ENCODE peak calls at places on chromosomes 12 and 14, in five cellular contexts. One of them, this sample, is unnamed. For H3K9me3, the result is how much of the 10 kb centered on the place peaks cover.

GRCh38 chr12:103012884-103013283 is 55.4 kb downstream of the ASCL1 start:
- DNase-seq in GM23248: no peak
- DNase-seq in SK-N-MC: no peak
- DNase-seq in left ventricle myocardium inferior: no peak
- DNase-seq in transverse colon: no peak
- DNase-seq in this sample: no peak

GRCh38 chr14:99698642-99699041 is 14.5 kb downstream of the CYP46A1 start:
- DNase-seq in GM23248: no peak
- DNase-seq in SK-N-MC: no peak
- DNase-seq in left ventricle myocardium inferior: no peak
- DNase-seq in transverse colon: no peak
- DNase-seq in this sample: no peak

GRCh38 chr12:116969615-116970575 is 59.1 kb downstream of the FBXW8 start:
- DNase-seq in GM23248: peak
- DNase-seq in SK-N-MC: no peak
- DNase-seq in left ventricle myocardium inferior: peak
- DNase-seq in transverse colon: no peak
- DNase-seq in this sample: peak

GRCh38 chr12:120460157-120460556 is 9.4 kb downstream of the SRSF9 start:
- DNase-seq in GM23248: no peak
- DNase-seq in SK-N-MC: no peak
- DNase-seq in left ventricle myocardium inferior: no peak
- DNase-seq in transverse colon: no peak
- DNase-seq in this sample: no peak

GRCh38 chr12:74129702-74130101 is 407.9 kb upstream of the ATXN7L3B start:
- DNase-seq in GM23248: no peak
- DNase-seq in SK-N-MC: no peak
- DNase-seq in left ventricle myocardium inferior: no peak
- DNase-seq in transverse colon: no peak
- DNase-seq in this sample: no peak

GRCh38 chr12:96514328-96514727 is 25.0 kb downstream of the CFAP54 start:
- DNase-seq in GM23248: peak
- DNase-seq in SK-N-MC: no peak
- DNase-seq in left ventricle myocardium inferior: no peak
- DNase-seq in transverse colon: no peak
- DNase-seq in this sample: no peak

GRCh38 chr12:6540181-6540877 is 6.0 kb downstream of the GAPDH start:
- DNase-seq in GM23248: peak
- DNase-seq in SK-N-MC: no peak
- DNase-seq in left ventricle myocardium inferior: peak
- DNase-seq in transverse colon: peak
- DNase-seq in this sample: peak

GRCh38 chr14:94042433-94043091 is 16.4 kb downstream of the OTUB2 start:
- DNase-seq in GM23248: peak
- DNase-seq in SK-N-MC: no peak
- DNase-seq in left ventricle myocardium inferior: no peak
- DNase-seq in transverse colon: no peak
- DNase-seq in this sample: no peak

GRCh38 chr14:89337161-89337560 is 79.9 kb downstream of the FOXN3 start:
- DNase-seq in GM23248: peak
- DNase-seq in SK-N-MC: no peak
- DNase-seq in left ventricle myocardium inferior: no peak
- DNase-seq in transverse colon: no peak
- DNase-seq in this sample: no peak

GRCh38 chr14:47490353-47490752 is 185.1 kb downstream of the MDGA2 start:
- DNase-seq in GM23248: no peak
- DNase-seq in SK-N-MC: no peak
- DNase-seq in left ventricle myocardium inferior: no peak
- DNase-seq in transverse colon: no peak
- DNase-seq in this sample: no peak
- H3K9me3 ChIP-seq in GM23248: under half
- H3K9me3 ChIP-seq in SK-N-MC: under half
- H3K9me3 ChIP-seq in left ventricle myocardium inferior: under half
- H3K9me3 ChIP-seq in transverse colon: under half
- H3K9me3 ChIP-seq in this sample: under half

GRCh38 chr12:34607520-34608195 is 585.4 kb downstream of the ALG10 start:
- DNase-seq in GM23248: no peak
- DNase-seq in SK-N-MC: no peak
- DNase-seq in left ventricle myocardium inferior: no peak
- DNase-seq in transverse colon: no peak
- DNase-seq in this sample: no peak
- H3K9me3 ChIP-seq in GM23248: under half
- H3K9me3 ChIP-seq in SK-N-MC: under half
- H3K9me3 ChIP-seq in left ventricle myocardium inferior: half or more
- H3K9me3 ChIP-seq in transverse colon: under half
- H3K9me3 ChIP-seq in this sample: under half

GRCh38 chr12:34275129-34275528 is 252.8 kb downstream of the ALG10 start:
- DNase-seq in GM23248: no peak
- DNase-seq in SK-N-MC: no peak
- DNase-seq in left ventricle myocardium inferior: no peak
- DNase-seq in transverse colon: no peak
- DNase-seq in this sample: no peak
- H3K9me3 ChIP-seq in GM23248: under half
- H3K9me3 ChIP-seq in SK-N-MC: under half
- H3K9me3 ChIP-seq in left ventricle myocardium inferior: under half
- H3K9me3 ChIP-seq in transverse colon: under half
- H3K9me3 ChIP-seq in this sample: under half

GRCh38 chr12:113477171-113477841 is 5.6 kb upstream of the LHX5 start:
- DNase-seq in GM23248: no peak
- DNase-seq in SK-N-MC: no peak
- DNase-seq in left ventricle myocardium inferior: no peak
- DNase-seq in transverse colon: no peak
- DNase-seq in this sample: no peak

GRCh38 chr12:113473942-113474341 is 2.3 kb upstream of the LHX5 start:
- DNase-seq in GM23248: no peak
- DNase-seq in SK-N-MC: no peak
- DNase-seq in left ventricle myocardium inferior: no peak
- DNase-seq in transverse colon: no peak
- DNase-seq in this sample: no peak

GRCh38 chr12:113476093-113476986 is 4.7 kb upstream of the LHX5 start:
- DNase-seq in GM23248: no peak
- DNase-seq in SK-N-MC: no peak
- DNase-seq in left ventricle myocardium inferior: no peak
- DNase-seq in transverse colon: no peak
- DNase-seq in this sample: no peak

GRCh38 chr12:113474635-113475436 is 3.2 kb upstream of the LHX5 start:
- DNase-seq in GM23248: no peak
- DNase-seq in SK-N-MC: no peak
- DNase-seq in left ventricle myocardium inferior: no peak
- DNase-seq in transverse colon: no peak
- DNase-seq in this sample: no peak

DNA sequence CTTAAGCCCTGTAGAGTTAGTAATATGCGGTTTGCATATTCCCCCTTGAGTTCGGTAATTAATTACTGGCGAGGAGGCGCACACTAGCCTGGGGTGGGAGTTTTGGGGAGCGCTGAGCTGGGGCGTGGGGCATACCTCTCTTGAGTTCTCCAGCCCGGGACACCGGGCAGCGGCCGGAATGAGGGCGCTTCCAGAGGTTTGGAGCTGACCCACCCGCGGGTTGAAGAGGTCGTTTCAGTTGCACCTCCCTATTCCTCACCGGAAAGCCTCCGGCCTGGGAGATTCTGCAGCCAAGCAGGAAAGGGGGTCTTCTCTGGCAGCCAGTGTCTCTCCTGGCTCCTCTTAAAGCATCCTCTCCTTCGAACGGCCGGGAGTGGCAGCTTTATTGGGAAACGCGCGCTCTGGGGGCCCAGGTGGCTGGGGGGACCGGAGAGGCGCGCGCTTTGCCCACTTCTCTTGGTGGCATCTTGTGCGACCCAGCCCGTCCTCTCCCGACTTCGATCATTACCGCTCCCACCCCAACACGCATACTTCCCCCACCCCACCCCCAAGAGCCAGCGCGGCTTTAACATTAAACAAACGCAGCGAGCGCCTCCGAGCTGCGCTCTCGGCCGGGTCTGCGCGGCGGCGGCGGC is 3.9 kb upstream of the LHX5 start:
- DNase-seq in GM23248: no peak
- DNase-seq in SK-N-MC: no peak
- DNase-seq in left ventricle myocardium inferior: no peak
- DNase-seq in transverse colon: no peak
- DNase-seq in this sample: no peak
- H3K9me3 ChIP-seq in GM23248: under half
- H3K9me3 ChIP-seq in SK-N-MC: under half
- H3K9me3 ChIP-seq in left ventricle myocardium inferior: under half
- H3K9me3 ChIP-seq in transverse colon: under half
- H3K9me3 ChIP-seq in this sample: under half